ENCODE peak calls at places on chromosomes 1 and 21, in five cellular contexts. One of them, this sample, is unnamed.

GRCh38 chr1:87814573-87814972 is 485.9 kb downstream of the LMO4 start:
- DNase-seq in naive thymus-derived CD8-positive, alpha-beta T cell: no peak
- DNase-seq in activated CD8-positive, alpha-beta memory T cell treated with anti-CD3 and anti-CD28 coated beads for 24 hours: no peak
- DNase-seq in stimulated activated naive CD4-positive, alpha-beta T cell: no peak
- DNase-seq in cardiac muscle cell: no peak
- DNase-seq in this sample: no peak

GRCh38 chr21:37208056-37208705 is 59.0 kb downstream of the VPS26C start:
- DNase-seq in naive thymus-derived CD8-positive, alpha-beta T cell: no peak
- DNase-seq in activated CD8-positive, alpha-beta memory T cell treated with anti-CD3 and anti-CD28 coated beads for 24 hours: peak; percentile 64
- DNase-seq in stimulated activated naive CD4-positive, alpha-beta T cell: no peak
- DNase-seq in cardiac muscle cell: peak; percentile 42
- DNase-seq in this sample: no peak

GRCh38 chr1:5296135-5296930 is 641.9 kb downstream of the AJAP1 start:
- DNase-seq in naive thymus-derived CD8-positive, alpha-beta T cell: no peak
- DNase-seq in activated CD8-positive, alpha-beta memory T cell treated with anti-CD3 and anti-CD28 coated beads for 24 hours: no peak
- DNase-seq in stimulated activated naive CD4-positive, alpha-beta T cell: no peak
- DNase-seq in cardiac muscle cell: no peak
- DNase-seq in this sample: no peak

GRCh38 chr1:194184402-194184801 is 998.0 kb upstream of the B3GALT2 start:
- DNase-seq in naive thymus-derived CD8-positive, alpha-beta T cell: no peak
- DNase-seq in activated CD8-positive, alpha-beta memory T cell treated with anti-CD3 and anti-CD28 coated beads for 24 hours: no peak
- DNase-seq in stimulated activated naive CD4-positive, alpha-beta T cell: no peak
- DNase-seq in cardiac muscle cell: no peak
- DNase-seq in this sample: no peak

GRCh38 chr1:44808063-44808937 is at the start of gene BTBD19:
- DNase-seq in naive thymus-derived CD8-positive, alpha-beta T cell: no peak
- DNase-seq in activated CD8-positive, alpha-beta memory T cell treated with anti-CD3 and anti-CD28 coated beads for 24 hours: peak; percentile 75
- DNase-seq in stimulated activated naive CD4-positive, alpha-beta T cell: no peak
- DNase-seq in cardiac muscle cell: peak; percentile 63
- DNase-seq in this sample: peak; percentile 70

GRCh38 chr1:21665711-21666571 is 3.2 kb downstream of the RAP1GAP start:
- DNase-seq in naive thymus-derived CD8-positive, alpha-beta T cell: no peak
- DNase-seq in activated CD8-positive, alpha-beta memory T cell treated with anti-CD3 and anti-CD28 coated beads for 24 hours: no peak
- DNase-seq in stimulated activated naive CD4-positive, alpha-beta T cell: no peak
- DNase-seq in cardiac muscle cell: no peak
- DNase-seq in this sample: no peak

GRCh38 chr1:154745286-154745731 is 124.8 kb downstream of the KCNN3 start:
- DNase-seq in naive thymus-derived CD8-positive, alpha-beta T cell: no peak
- DNase-seq in activated CD8-positive, alpha-beta memory T cell treated with anti-CD3 and anti-CD28 coated beads for 24 hours: no peak
- DNase-seq in stimulated activated naive CD4-positive, alpha-beta T cell: no peak
- DNase-seq in cardiac muscle cell: no peak
- DNase-seq in this sample: no peak

GRCh38 chr1:3084726-3085125 is 15.7 kb downstream of the PRDM16 start:
- DNase-seq in naive thymus-derived CD8-positive, alpha-beta T cell: no peak
- DNase-seq in activated CD8-positive, alpha-beta memory T cell treated with anti-CD3 and anti-CD28 coated beads for 24 hours: no peak
- DNase-seq in stimulated activated naive CD4-positive, alpha-beta T cell: no peak
- DNase-seq in cardiac muscle cell: no peak
- DNase-seq in this sample: no peak

GRCh38 chr1:1371354-1371740 is 3.7 kb downstream of the AURKAIP1 start:
- DNase-seq in naive thymus-derived CD8-positive, alpha-beta T cell: no peak
- DNase-seq in activated CD8-positive, alpha-beta memory T cell treated with anti-CD3 and anti-CD28 coated beads for 24 hours: no peak
- DNase-seq in stimulated activated naive CD4-positive, alpha-beta T cell: peak; percentile 81
- DNase-seq in cardiac muscle cell: no peak
- DNase-seq in this sample: no peak

GRCh38 chr1:80566123-80566522 is 1234.6 kb upstream of the ADGRL2 start:
- DNase-seq in naive thymus-derived CD8-positive, alpha-beta T cell: no peak
- DNase-seq in activated CD8-positive, alpha-beta memory T cell treated with anti-CD3 and anti-CD28 coated beads for 24 hours: no peak
- DNase-seq in stimulated activated naive CD4-positive, alpha-beta T cell: no peak
- DNase-seq in cardiac muscle cell: no peak
- DNase-seq in this sample: no peak

GRCh38 chr1:154698320-154699096 is 90.5 kb upstream of the ADAR start:
- DNase-seq in naive thymus-derived CD8-positive, alpha-beta T cell: no peak
- DNase-seq in activated CD8-positive, alpha-beta memory T cell treated with anti-CD3 and anti-CD28 coated beads for 24 hours: no peak
- DNase-seq in stimulated activated naive CD4-positive, alpha-beta T cell: no peak
- DNase-seq in cardiac muscle cell: no peak
- DNase-seq in this sample: no peak

GRCh38 chr1:30840904-30841598 is 67.5 kb downstream of the SDC3 start:
- DNase-seq in naive thymus-derived CD8-positive, alpha-beta T cell: no peak
- DNase-seq in activated CD8-positive, alpha-beta memory T cell treated with anti-CD3 and anti-CD28 coated beads for 24 hours: no peak
- DNase-seq in stimulated activated naive CD4-positive, alpha-beta T cell: no peak
- DNase-seq in cardiac muscle cell: peak; percentile 72
- DNase-seq in this sample: no peak

GRCh38 chr1:182244451-182244850 is 147.1 kb downstream of the GLUL start:
- DNase-seq in naive thymus-derived CD8-positive, alpha-beta T cell: no peak
- DNase-seq in activated CD8-positive, alpha-beta memory T cell treated with anti-CD3 and anti-CD28 coated beads for 24 hours: no peak
- DNase-seq in stimulated activated naive CD4-positive, alpha-beta T cell: no peak
- DNase-seq in cardiac muscle cell: no peak
- DNase-seq in this sample: no peak

GRCh38 chr1:109799445-109799844 is 35.7 kb upstream of the EPS8L3 start:
- DNase-seq in naive thymus-derived CD8-positive, alpha-beta T cell: no peak
- DNase-seq in activated CD8-positive, alpha-beta memory T cell treated with anti-CD3 and anti-CD28 coated beads for 24 hours: no peak
- DNase-seq in stimulated activated naive CD4-positive, alpha-beta T cell: no peak
- DNase-seq in cardiac muscle cell: no peak
- DNase-seq in this sample: no peak

GRCh38 chr1:204043680-204044079 is 29.2 kb upstream of the SOX13 start:
- DNase-seq in naive thymus-derived CD8-positive, alpha-beta T cell: no peak
- DNase-seq in activated CD8-positive, alpha-beta memory T cell treated with anti-CD3 and anti-CD28 coated beads for 24 hours: no peak
- DNase-seq in stimulated activated naive CD4-positive, alpha-beta T cell: no peak
- DNase-seq in cardiac muscle cell: no peak
- DNase-seq in this sample: no peak

GRCh38 chr21:45347712-45348477 is 57.1 kb upstream of the COL18A1 start:
- DNase-seq in naive thymus-derived CD8-positive, alpha-beta T cell: no peak
- DNase-seq in activated CD8-positive, alpha-beta memory T cell treated with anti-CD3 and anti-CD28 coated beads for 24 hours: no peak
- DNase-seq in stimulated activated naive CD4-positive, alpha-beta T cell: no peak
- DNase-seq in cardiac muscle cell: no peak
- DNase-seq in this sample: no peak

GRCh38 chr21:38254970-38255369 is 1.8 kb upstream of the KCNJ15 start:
- DNase-seq in naive thymus-derived CD8-positive, alpha-beta T cell: no peak
- DNase-seq in activated CD8-positive, alpha-beta memory T cell treated with anti-CD3 and anti-CD28 coated beads for 24 hours: no peak
- DNase-seq in stimulated activated naive CD4-positive, alpha-beta T cell: no peak
- DNase-seq in cardiac muscle cell: no peak
- DNase-seq in this sample: no peak

GRCh38 chr1:63368131-63368530 is 704 bp downstream of the ALG6 start:
- DNase-seq in naive thymus-derived CD8-positive, alpha-beta T cell: no peak
- DNase-seq in activated CD8-positive, alpha-beta memory T cell treated with anti-CD3 and anti-CD28 coated beads for 24 hours: no peak
- DNase-seq in stimulated activated naive CD4-positive, alpha-beta T cell: peak; percentile 22
- DNase-seq in cardiac muscle cell: no peak
- DNase-seq in this sample: no peak

GRCh38 chr21:27132270-27132669 is 165.4 kb upstream of the ADAMTS5 start:
- DNase-seq in naive thymus-derived CD8-positive, alpha-beta T cell: no peak
- DNase-seq in activated CD8-positive, alpha-beta memory T cell treated with anti-CD3 and anti-CD28 coated beads for 24 hours: no peak
- DNase-seq in stimulated activated naive CD4-positive, alpha-beta T cell: no peak
- DNase-seq in cardiac muscle cell: peak; percentile 15
- DNase-seq in this sample: no peak

GRCh38 chr1:228975238-228975929 is 240.1 kb downstream of the RHOU start:
- DNase-seq in naive thymus-derived CD8-positive, alpha-beta T cell: no peak
- DNase-seq in activated CD8-positive, alpha-beta memory T cell treated with anti-CD3 and anti-CD28 coated beads for 24 hours: peak; percentile 46
- DNase-seq in stimulated activated naive CD4-positive, alpha-beta T cell: no peak
- DNase-seq in cardiac muscle cell: no peak
- DNase-seq in this sample: no peak

GRCh38 chr21:35375115-35375514 is 326.0 kb upstream of the RUNX1 start:
- DNase-seq in naive thymus-derived CD8-positive, alpha-beta T cell: no peak
- DNase-seq in activated CD8-positive, alpha-beta memory T cell treated with anti-CD3 and anti-CD28 coated beads for 24 hours: no peak
- DNase-seq in stimulated activated naive CD4-positive, alpha-beta T cell: no peak
- DNase-seq in cardiac muscle cell: no peak
- DNase-seq in this sample: no peak

GRCh38 chr21:34511787-34512451 is at the start of gene KCNE1:
- DNase-seq in naive thymus-derived CD8-positive, alpha-beta T cell: no peak
- DNase-seq in activated CD8-positive, alpha-beta memory T cell treated with anti-CD3 and anti-CD28 coated beads for 24 hours: no peak
- DNase-seq in stimulated activated naive CD4-positive, alpha-beta T cell: no peak
- DNase-seq in cardiac muscle cell: no peak
- DNase-seq in this sample: no peak

GRCh38 chr1:205298191-205298994 is 23.2 kb downstream of the NUAK2 start:
- DNase-seq in naive thymus-derived CD8-positive, alpha-beta T cell: no peak
- DNase-seq in activated CD8-positive, alpha-beta memory T cell treated with anti-CD3 and anti-CD28 coated beads for 24 hours: no peak
- DNase-seq in stimulated activated naive CD4-positive, alpha-beta T cell: no peak
- DNase-seq in cardiac muscle cell: no peak
- DNase-seq in this sample: no peak

GRCh38 chr1:214570442-214570841 is 19.0 kb upstream of the PTPN14 start:
- DNase-seq in naive thymus-derived CD8-positive, alpha-beta T cell: no peak
- DNase-seq in activated CD8-positive, alpha-beta memory T cell treated with anti-CD3 and anti-CD28 coated beads for 24 hours: no peak
- DNase-seq in stimulated activated naive CD4-positive, alpha-beta T cell: no peak
- DNase-seq in cardiac muscle cell: no peak
- DNase-seq in this sample: no peak

GRCh38 chr1:209861242-209861641 is 33.5 kb downstream of the UTP25 start:
- DNase-seq in naive thymus-derived CD8-positive, alpha-beta T cell: no peak
- DNase-seq in activated CD8-positive, alpha-beta memory T cell treated with anti-CD3 and anti-CD28 coated beads for 24 hours: no peak
- DNase-seq in stimulated activated naive CD4-positive, alpha-beta T cell: no peak
- DNase-seq in cardiac muscle cell: no peak
- DNase-seq in this sample: no peak

GRCh38 chr1:174157157-174157806 is 2.0 kb upstream of the RABGAP1L start:
- DNase-seq in naive thymus-derived CD8-positive, alpha-beta T cell: no peak
- DNase-seq in activated CD8-positive, alpha-beta memory T cell treated with anti-CD3 and anti-CD28 coated beads for 24 hours: no peak
- DNase-seq in stimulated activated naive CD4-positive, alpha-beta T cell: no peak
- DNase-seq in cardiac muscle cell: no peak
- DNase-seq in this sample: no peak

GRCh38 chr1:162564762-162565218 is 3.3 kb downstream of the UAP1 start:
- DNase-seq in naive thymus-derived CD8-positive, alpha-beta T cell: no peak
- DNase-seq in activated CD8-positive, alpha-beta memory T cell treated with anti-CD3 and anti-CD28 coated beads for 24 hours: no peak
- DNase-seq in stimulated activated naive CD4-positive, alpha-beta T cell: no peak
- DNase-seq in cardiac muscle cell: no peak
- DNase-seq in this sample: no peak

GRCh38 chr1:6095511-6096242 is 50.0 kb downstream of the KCNAB2 start:
- DNase-seq in naive thymus-derived CD8-positive, alpha-beta T cell: no peak
- DNase-seq in activated CD8-positive, alpha-beta memory T cell treated with anti-CD3 and anti-CD28 coated beads for 24 hours: no peak
- DNase-seq in stimulated activated naive CD4-positive, alpha-beta T cell: no peak
- DNase-seq in cardiac muscle cell: no peak
- DNase-seq in this sample: no peak

GRCh38 chr1:204506091-204506968 is 9.9 kb upstream of the MDM4 start:
- DNase-seq in naive thymus-derived CD8-positive, alpha-beta T cell: peak; percentile 49
- DNase-seq in activated CD8-positive, alpha-beta memory T cell treated with anti-CD3 and anti-CD28 coated beads for 24 hours: peak; percentile 87
- DNase-seq in stimulated activated naive CD4-positive, alpha-beta T cell: peak; percentile 88
- DNase-seq in cardiac muscle cell: peak; percentile 85
- DNase-seq in this sample: peak; percentile 81

GRCh38 chr1:86375688-86376087 is 20.4 kb downstream of the ODF2L start:
- DNase-seq in naive thymus-derived CD8-positive, alpha-beta T cell: no peak
- DNase-seq in activated CD8-positive, alpha-beta memory T cell treated with anti-CD3 and anti-CD28 coated beads for 24 hours: no peak
- DNase-seq in stimulated activated naive CD4-positive, alpha-beta T cell: no peak
- DNase-seq in cardiac muscle cell: no peak
- DNase-seq in this sample: no peak

GRCh38 chr1:118381197-118381596 is 196.2 kb upstream of the SPAG17 start:
- DNase-seq in naive thymus-derived CD8-positive, alpha-beta T cell: no peak
- DNase-seq in activated CD8-positive, alpha-beta memory T cell treated with anti-CD3 and anti-CD28 coated beads for 24 hours: no peak
- DNase-seq in stimulated activated naive CD4-positive, alpha-beta T cell: no peak
- DNase-seq in cardiac muscle cell: no peak
- DNase-seq in this sample: no peak

GRCh38 chr1:221201773-221202172 is 322.5 kb downstream of the HLX start:
- DNase-seq in naive thymus-derived CD8-positive, alpha-beta T cell: no peak
- DNase-seq in activated CD8-positive, alpha-beta memory T cell treated with anti-CD3 and anti-CD28 coated beads for 24 hours: no peak
- DNase-seq in stimulated activated naive CD4-positive, alpha-beta T cell: no peak
- DNase-seq in cardiac muscle cell: no peak
- DNase-seq in this sample: no peak

GRCh38 chr1:164783778-164784555 is 225.0 kb downstream of the PBX1 start:
- DNase-seq in naive thymus-derived CD8-positive, alpha-beta T cell: no peak
- DNase-seq in activated CD8-positive, alpha-beta memory T cell treated with anti-CD3 and anti-CD28 coated beads for 24 hours: no peak
- DNase-seq in stimulated activated naive CD4-positive, alpha-beta T cell: no peak
- DNase-seq in cardiac muscle cell: no peak
- DNase-seq in this sample: no peak

GRCh38 chr1:172277277-172277676 is 143.2 kb upstream of the C1orf105 start:
- DNase-seq in naive thymus-derived CD8-positive, alpha-beta T cell: no peak
- DNase-seq in activated CD8-positive, alpha-beta memory T cell treated with anti-CD3 and anti-CD28 coated beads for 24 hours: no peak
- DNase-seq in stimulated activated naive CD4-positive, alpha-beta T cell: no peak
- DNase-seq in cardiac muscle cell: no peak
- DNase-seq in this sample: no peak

GRCh38 chr1:205630241-205630640 is 1.6 kb downstream of the ELK4 start:
- DNase-seq in naive thymus-derived CD8-positive, alpha-beta T cell: no peak
- DNase-seq in activated CD8-positive, alpha-beta memory T cell treated with anti-CD3 and anti-CD28 coated beads for 24 hours: no peak
- DNase-seq in stimulated activated naive CD4-positive, alpha-beta T cell: no peak
- DNase-seq in cardiac muscle cell: no peak
- DNase-seq in this sample: no peak

GRCh38 chr1:7427901-7428300 is 343.2 kb upstream of the VAMP3 start:
- DNase-seq in naive thymus-derived CD8-positive, alpha-beta T cell: no peak
- DNase-seq in activated CD8-positive, alpha-beta memory T cell treated with anti-CD3 and anti-CD28 coated beads for 24 hours: no peak
- DNase-seq in stimulated activated naive CD4-positive, alpha-beta T cell: no peak
- DNase-seq in cardiac muscle cell: no peak
- DNase-seq in this sample: no peak

GRCh38 chr1:12548279-12549105 is 69.5 kb downstream of the DHRS3 start:
- DNase-seq in naive thymus-derived CD8-positive, alpha-beta T cell: no peak
- DNase-seq in activated CD8-positive, alpha-beta memory T cell treated with anti-CD3 and anti-CD28 coated beads for 24 hours: no peak
- DNase-seq in stimulated activated naive CD4-positive, alpha-beta T cell: no peak
- DNase-seq in cardiac muscle cell: no peak
- DNase-seq in this sample: no peak

This sample was measured in colonic mucosa.